ENCODE peak calls at places on chromosomes 12 and 14, in five cellular contexts. One of them, this sample, is unnamed.
A peak's percentile ranks its signal among the peaks of the same experiment; 100 is the strongest.

GRCh38 chr12:65595016-65595560 is 229.2 kb upstream of the HMGA2 start:
- DNase-seq in WTC11: peak; percentile 24
- DNase-seq in HepG2: no peak
- DNase-seq in thoracic aorta: no peak
- DNase-seq in mucosa of descending colon: no peak
- DNase-seq in this sample: no peak

GRCh38 chr12:31715283-31715825 is 13.5 kb downstream of the AMN1 start:
- DNase-seq in WTC11: no peak
- DNase-seq in HepG2: peak; percentile 76
- DNase-seq in thoracic aorta: no peak
- DNase-seq in mucosa of descending colon: no peak
- DNase-seq in this sample: no peak

GRCh38 chr14:105508601-105509000 is 17.6 kb downstream of the TEDC1 start:
- DNase-seq in WTC11: no peak
- DNase-seq in HepG2: no peak
- DNase-seq in thoracic aorta: no peak
- DNase-seq in mucosa of descending colon: no peak
- DNase-seq in this sample: no peak

GRCh38 chr12:105084251-105085250 is at the start of gene ALDH1L2:
- DNase-seq in WTC11: peak; percentile 94
- DNase-seq in HepG2: peak; percentile 15
- DNase-seq in thoracic aorta: peak; percentile 64
- DNase-seq in mucosa of descending colon: peak; percentile 86
- DNase-seq in this sample: peak; percentile 89

GRCh38 chr14:78798757-78799156 is 628.6 kb downstream of the NRXN3 start:
- DNase-seq in WTC11: peak; percentile 12
- DNase-seq in HepG2: no peak
- DNase-seq in thoracic aorta: no peak
- DNase-seq in mucosa of descending colon: no peak
- DNase-seq in this sample: no peak

GRCh38 chr12:51951843-51952722 is 584 bp downstream of the ACVR1B start:
- DNase-seq in WTC11: peak; percentile 48
- DNase-seq in HepG2: no peak
- DNase-seq in thoracic aorta: no peak
- DNase-seq in mucosa of descending colon: peak; percentile 69
- DNase-seq in this sample: peak; percentile 77

GRCh38 chr12:120121766-120122293 is 5.3 kb upstream of the RAB35 start:
- DNase-seq in WTC11: no peak
- DNase-seq in HepG2: peak; percentile 81
- DNase-seq in thoracic aorta: no peak
- DNase-seq in mucosa of descending colon: no peak
- DNase-seq in this sample: no peak

GRCh38 chr12:98653866-98654493 is 8.9 kb downstream of the APAF1 start:
- DNase-seq in WTC11: no peak
- DNase-seq in HepG2: peak; percentile 68
- DNase-seq in thoracic aorta: no peak
- DNase-seq in mucosa of descending colon: no peak
- DNase-seq in this sample: no peak

GRCh38 chr14:58942516-58942915 is 246.0 kb upstream of the DAAM1 start:
- DNase-seq in WTC11: no peak
- DNase-seq in HepG2: no peak
- DNase-seq in thoracic aorta: no peak
- DNase-seq in mucosa of descending colon: no peak
- DNase-seq in this sample: no peak

GRCh38 chr12:128068211-128068610 is 198.8 kb upstream of the TMEM132C start:
- DNase-seq in WTC11: no peak
- DNase-seq in HepG2: no peak
- DNase-seq in thoracic aorta: no peak
- DNase-seq in mucosa of descending colon: no peak
- DNase-seq in this sample: no peak

GRCh38 chr12:29316772-29317171 is 64.2 kb downstream of the ERGIC2 start:
- DNase-seq in WTC11: peak; percentile 35
- DNase-seq in HepG2: no peak
- DNase-seq in thoracic aorta: no peak
- DNase-seq in mucosa of descending colon: no peak
- DNase-seq in this sample: no peak

GRCh38 chr12:122079038-122079531 is 529 bp downstream of the MLXIP start:
- DNase-seq in WTC11: no peak
- DNase-seq in HepG2: no peak
- DNase-seq in thoracic aorta: no peak
- DNase-seq in mucosa of descending colon: peak; percentile 70
- DNase-seq in this sample: no peak

GRCh38 chr14:22276913-22277816 is 311.9 kb downstream of the DAD1 start:
- DNase-seq in WTC11: no peak
- DNase-seq in HepG2: peak; percentile 46
- DNase-seq in thoracic aorta: no peak
- DNase-seq in mucosa of descending colon: no peak
- DNase-seq in this sample: no peak

GRCh38 chr12:115408642-115409041 is 724.7 kb upstream of the TBX3 start:
- DNase-seq in WTC11: no peak
- DNase-seq in HepG2: no peak
- DNase-seq in thoracic aorta: no peak
- DNase-seq in mucosa of descending colon: no peak
- DNase-seq in this sample: no peak

GRCh38 chr14:90632451-90632850 is 183.8 kb downstream of the TTC7B start:
- DNase-seq in WTC11: no peak
- DNase-seq in HepG2: no peak
- DNase-seq in thoracic aorta: no peak
- DNase-seq in mucosa of descending colon: no peak
- DNase-seq in this sample: no peak

GRCh38 chr14:21917699-21918436 is 244.2 kb upstream of the OR4E1 start:
- DNase-seq in WTC11: peak; percentile 31
- DNase-seq in HepG2: peak; percentile 56
- DNase-seq in thoracic aorta: no peak
- DNase-seq in mucosa of descending colon: no peak
- DNase-seq in this sample: peak; percentile 18

GRCh38 chr12:4960030-4960429 is 50.3 kb downstream of the KCNA1 start:
- DNase-seq in WTC11: no peak
- DNase-seq in HepG2: no peak
- DNase-seq in thoracic aorta: no peak
- DNase-seq in mucosa of descending colon: no peak
- DNase-seq in this sample: no peak

GRCh38 chr12:56293785-56294184 is 6.3 kb downstream of the CS start:
- DNase-seq in WTC11: no peak
- DNase-seq in HepG2: no peak
- DNase-seq in thoracic aorta: no peak
- DNase-seq in mucosa of descending colon: no peak
- DNase-seq in this sample: no peak

DNA sequence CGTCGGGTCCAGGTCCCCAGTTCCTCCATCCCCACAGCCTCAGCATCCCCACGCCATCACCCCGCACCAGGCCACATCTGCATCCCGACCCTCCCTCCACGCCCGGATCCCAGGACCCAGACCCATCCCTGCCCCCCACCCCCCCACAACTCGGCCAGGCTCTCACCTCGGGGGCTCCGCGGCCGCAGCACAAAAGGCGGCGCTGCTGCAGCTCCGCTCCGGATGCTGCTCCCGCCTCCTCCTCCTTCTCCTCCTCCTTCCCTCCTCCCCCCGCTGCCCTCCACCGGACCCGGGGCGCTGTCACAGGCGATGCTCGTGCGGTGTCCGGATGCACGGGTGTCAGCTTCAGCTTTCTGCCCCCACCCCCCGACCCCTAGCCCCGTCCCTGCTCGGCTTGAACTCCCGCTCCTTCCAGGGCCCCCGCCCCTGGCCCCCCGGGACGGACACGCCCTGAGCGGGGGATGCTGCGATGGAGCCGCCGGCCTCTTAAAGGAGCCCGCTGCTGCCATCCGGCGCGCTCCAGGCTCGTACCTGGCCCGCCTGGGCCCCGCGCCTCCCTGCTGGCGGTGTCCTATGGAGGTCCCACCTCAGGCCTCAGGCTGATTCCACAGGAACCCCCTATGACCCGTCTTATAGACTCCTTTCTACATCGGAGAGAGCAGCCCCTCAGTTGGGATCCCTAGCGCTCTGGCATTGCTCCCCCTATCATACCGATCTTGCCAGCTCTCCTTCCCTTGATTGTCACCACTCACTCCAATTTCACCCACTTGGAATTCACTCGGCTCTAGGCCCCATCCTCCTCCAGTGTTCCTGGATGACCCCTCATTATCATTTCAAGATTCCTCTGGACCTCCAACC is at the start of gene MAP3K12:
- DNase-seq in WTC11: peak; percentile 73
- DNase-seq in HepG2: no peak
- DNase-seq in thoracic aorta: no peak
- DNase-seq in mucosa of descending colon: peak; percentile 75
- DNase-seq in this sample: peak; percentile 86
- TF ChIP-seq CTCF in WTC11: no peak
- TF ChIP-seq CTCF in HepG2: peak; percentile 33
- TF ChIP-seq CTCF in thoracic aorta: peak; percentile 24
- TF ChIP-seq CTCF in mucosa of descending colon: no peak
- TF ChIP-seq CTCF in this sample: no peak

GRCh38 chr14:54715244-54715643 is 148.3 kb downstream of the SAMD4A start:
- DNase-seq in WTC11: no peak
- DNase-seq in HepG2: no peak
- DNase-seq in thoracic aorta: no peak
- DNase-seq in mucosa of descending colon: no peak
- DNase-seq in this sample: no peak
- TF ChIP-seq CTCF in WTC11: no peak
- TF ChIP-seq CTCF in HepG2: no peak
- TF ChIP-seq CTCF in thoracic aorta: no peak
- TF ChIP-seq CTCF in mucosa of descending colon: no peak
- TF ChIP-seq CTCF in this sample: no peak

GRCh38 chr12:47905313-47905730 is 528 bp upstream of the VDR start:
- DNase-seq in WTC11: peak; percentile 82
- DNase-seq in HepG2: no peak
- DNase-seq in thoracic aorta: no peak
- DNase-seq in mucosa of descending colon: peak; percentile 89
- DNase-seq in this sample: peak; percentile 34
- TF ChIP-seq CTCF in WTC11: no peak
- TF ChIP-seq CTCF in HepG2: peak; percentile 76
- TF ChIP-seq CTCF in thoracic aorta: peak; percentile 30
- TF ChIP-seq CTCF in mucosa of descending colon: no peak
- TF ChIP-seq CTCF in this sample: no peak

GRCh38 chr14:32472081-32472480 is 143.0 kb downstream of the AKAP6 start:
- DNase-seq in WTC11: no peak
- DNase-seq in HepG2: no peak
- DNase-seq in thoracic aorta: no peak
- DNase-seq in mucosa of descending colon: no peak
- DNase-seq in this sample: no peak
- TF ChIP-seq CTCF in WTC11: no peak
- TF ChIP-seq CTCF in HepG2: no peak
- TF ChIP-seq CTCF in thoracic aorta: no peak
- TF ChIP-seq CTCF in mucosa of descending colon: no peak
- TF ChIP-seq CTCF in this sample: no peak

DNA sequence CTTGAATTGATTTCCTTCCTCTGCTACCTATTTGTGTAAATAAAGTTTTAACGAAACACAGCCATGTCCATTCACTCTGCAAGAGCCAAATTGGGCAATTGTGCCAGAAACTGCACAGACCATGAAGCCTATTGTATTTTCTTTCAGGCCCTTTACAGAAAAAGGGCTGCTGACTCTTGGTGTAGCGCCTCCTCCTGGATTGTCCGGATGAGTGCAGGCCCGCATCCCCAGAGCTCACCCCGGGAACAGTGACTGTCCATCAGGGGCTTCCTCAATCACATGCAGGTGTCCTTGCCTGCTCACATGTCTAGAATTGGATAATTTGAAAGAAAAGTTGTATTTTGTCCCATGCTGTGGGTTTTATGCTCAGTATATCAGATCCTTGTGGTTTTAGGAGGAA is 1282.2 kb downstream of the AACS start:
- DNase-seq in WTC11: no peak
- DNase-seq in HepG2: no peak
- DNase-seq in thoracic aorta: no peak
- DNase-seq in mucosa of descending colon: no peak
- DNase-seq in this sample: no peak
- TF ChIP-seq CTCF in WTC11: no peak
- TF ChIP-seq CTCF in HepG2: no peak
- TF ChIP-seq CTCF in thoracic aorta: no peak
- TF ChIP-seq CTCF in mucosa of descending colon: no peak
- TF ChIP-seq CTCF in this sample: peak; percentile 23